ENCODE peak calls at places on chromosome 16, in four cellular contexts. G is GM12891, Y is stomach, W is CMK. P is an unnamed sample.

GRCh38 chr16:49640606-49641005 is 215.3 kb downstream of the ZNF423 start:
- DNase-seq in G (no peak), Y (no peak), W (no peak), P (no peak)

GRCh38 chr16:72111653-72112451 is 18.2 kb downstream of the DHX38 start:
- DNase-seq in G (no peak), Y (no peak), W (no peak), P (no peak)

GRCh38 chr16:48916566-48916965 is 306.6 kb upstream of the N4BP1 start:
- DNase-seq in G (no peak), Y (no peak), W (no peak), P (no peak)

GRCh38 chr16:65212240-65212639 is 90.4 kb upstream of the CDH11 start:
- DNase-seq in G (no peak), Y (no peak), W (no peak), P (no peak)

GRCh38 chr16:80594756-80595155 is 54.0 kb downstream of the DYNLRB2 start:
- DNase-seq in G (no peak), Y (no peak), W (no peak), P (no peak)

GRCh38 chr16:86836503-86837125 is 258.3 kb downstream of the FOXL1 start:
- DNase-seq in G (no peak), Y (no peak), W (no peak), P (no peak)

GRCh38 chr16:67708368-67708771 is 10.7 kb downstream of the GFOD2 start:
- DNase-seq in G (no peak), Y (no peak), W (no peak), P (no peak)

GRCh38 chr16:72098936-72099335 is 5.3 kb downstream of the DHX38 start:
- DNase-seq in G (no peak), Y (no peak), W (no peak), P (no peak)

GRCh38 chr16:68792465-68793324 is 50.6 kb upstream of the TANGO6 start:
- DNase-seq in G (no peak), Y (peak), W (no peak), P (peak)

GRCh38 chr16:57277586-57277985 is 6.9 kb downstream of the PLLP start:
- DNase-seq in G (no peak), Y (no peak), W (no peak), P (peak)

GRCh38 chr16:11253009-11253994 is 2.7 kb downstream of the SOCS1 start:
- DNase-seq in G (no peak), Y (no peak), W (peak), P (no peak)

GRCh38 chr16:67934306-67935095 is 2.1 kb downstream of the PSMB10 start:
- DNase-seq in G (no peak), Y (no peak), W (no peak), P (no peak)

GRCh38 chr16:77077523-77077922 is 113.5 kb upstream of the MON1B start:
- DNase-seq in G (no peak), Y (no peak), W (no peak), P (no peak)

GRCh38 chr16:51133691-51134090 is 17.4 kb downstream of the SALL1 start:
- DNase-seq in G (no peak), Y (no peak), W (no peak), P (no peak)

GRCh38 chr16:88316151-88316550 is 66.6 kb upstream of the ZNF469 start:
- DNase-seq in G (no peak), Y (no peak), W (no peak), P (no peak)

GRCh38 chr16:29790949-29791844 is 646 bp downstream of the KIF22 start:
- DNase-seq in G (no peak), Y (no peak), W (no peak), P (no peak)

GRCh38 chr16:88505405-88506082 is 52.5 kb downstream of the ZFPM1 start:
- DNase-seq in G (peak), Y (peak), W (no peak), P (peak)

GRCh38 chr16:83441523-83441922 is 366.3 kb upstream of the HSBP1 start:
- DNase-seq in G (no peak), Y (no peak), W (no peak), P (no peak)

GRCh38 chr16:52453661-52454060 is 93.3 kb downstream of the TOX3 start:
- DNase-seq in G (no peak), Y (no peak), W (no peak), P (no peak)

GRCh38 chr16:23595246-23595950 is 718 bp downstream of the NDUFAB1 start:
- DNase-seq in G (no peak), Y (no peak), W (no peak), P (no peak)

GRCh38 chr16:8756755-8757154 is 40.7 kb downstream of the TMEM186 start:
- DNase-seq in G (no peak), Y (no peak), W (no peak), P (peak)

GRCh38 chr16:11090947-11091785 is 146.8 kb downstream of the CLEC16A start:
- DNase-seq in G (no peak), Y (no peak), W (no peak), P (no peak)

GRCh38 chr16:19994771-19995170 is 78.9 kb downstream of the GPR139 start:
- DNase-seq in G (no peak), Y (no peak), W (no peak), P (no peak)

GRCh38 chr16:62225675-62226074 is 189.4 kb upstream of the CDH8 start:
- DNase-seq in G (peak), Y (peak), W (peak), P (peak)

GRCh38 chr16:79887541-79888540 is 287.3 kb upstream of the MAF start:
- DNase-seq in G (no peak), Y (no peak), W (no peak), P (no peak)

GRCh38 chr16:70018254-70018653 is 67.1 kb downstream of the CLEC18A start:
- DNase-seq in G (no peak), Y (no peak), W (no peak), P (no peak)

GRCh38 chr16:48911700-48912099 is 301.7 kb upstream of the N4BP1 start:
- DNase-seq in G (no peak), Y (no peak), W (no peak), P (no peak)

GRCh38 chr16:27475561-27475960 is 73.6 kb downstream of the IL21R start:
- DNase-seq in G (no peak), Y (no peak), W (no peak), P (no peak)

GRCh38 chr16:79947771-79948170 is 347.2 kb upstream of the MAF start:
- DNase-seq in G (no peak), Y (no peak), W (no peak), P (no peak)

GRCh38 chr16:27676807-27677206 is 126.9 kb downstream of the KATNIP start:
- DNase-seq in G (no peak), Y (no peak), W (no peak), P (no peak)

GRCh38 chr16:27333549-27333948 is 19.8 kb downstream of the IL4R start:
- DNase-seq in G (no peak), Y (no peak), W (no peak), P (no peak)

GRCh38 chr16:57483725-57484514 is 2.4 kb downstream of the DOK4 start:
- DNase-seq in G (no peak), Y (peak), W (no peak), P (no peak)

GRCh38 chr16:1863681-1864460 is 8.1 kb downstream of the MEIOB start:
- DNase-seq in G (no peak), Y (no peak), W (no peak), P (no peak)

GRCh38 chr16:9090101-9090959 is 1.1 kb upstream of the HAPSTR1 start:
- DNase-seq in G (peak), Y (peak), W (no peak), P (peak)

GRCh38 chr16:88939814-88940195 is 37.2 kb downstream of the CBFA2T3 start:
- DNase-seq in G (no peak), Y (no peak), W (no peak), P (no peak)

GRCh38 chr16:27359051-27359450 is 42.9 kb upstream of the IL21R start:
- DNase-seq in G (no peak), Y (no peak), W (no peak), P (no peak)

GRCh38 chr16:85628651-85629050 is 15.5 kb downstream of the GSE1 start:
- DNase-seq in G (no peak), Y (no peak), W (no peak), P (no peak)

GRCh38 chr16:30663820-30664528 is 5.7 kb downstream of the FBRS start:
- DNase-seq in G (no peak), Y (no peak), W (no peak), P (no peak)

P was measured in left colon.